ENCODE peak calls at places on chromosome 11, in ten cellular contexts. One of them, this sample, is unnamed.

GRCh38 chr11:32396331-32396730 is 39.0 kb downstream of the WT1 start:
- DNase-seq in left ventricle myocardium superior: no peak
- DNase-seq in C1 segment of cervical spinal cord: no peak
- DNase-seq in BJ: no peak
- DNase-seq in NCI-H1436: no peak
- DNase-seq in brain microvascular endothelial cell: no peak
- DNase-seq in lower lobe of right lung: no peak
- DNase-seq in B cell: no peak
- DNase-seq in AG04450: no peak
- DNase-seq in PC-3: no peak
- DNase-seq in this sample: no peak

GRCh38 chr11:65251476-65251875 is 10.3 kb upstream of the POLA2 start:
- DNase-seq in left ventricle myocardium superior: no peak
- DNase-seq in C1 segment of cervical spinal cord: no peak
- DNase-seq in BJ: no peak
- DNase-seq in NCI-H1436: no peak
- DNase-seq in brain microvascular endothelial cell: no peak
- DNase-seq in lower lobe of right lung: no peak
- DNase-seq in B cell: no peak
- DNase-seq in AG04450: no peak
- DNase-seq in PC-3: peak
- DNase-seq in this sample: no peak

GRCh38 chr11:123977731-123978347 is at the start of gene OR10S1:
- DNase-seq in left ventricle myocardium superior: no peak
- DNase-seq in C1 segment of cervical spinal cord: no peak
- DNase-seq in BJ: no peak
- DNase-seq in NCI-H1436: no peak
- DNase-seq in brain microvascular endothelial cell: no peak
- DNase-seq in lower lobe of right lung: no peak
- DNase-seq in B cell: no peak
- DNase-seq in AG04450: no peak
- DNase-seq in PC-3: no peak
- DNase-seq in this sample: no peak

GRCh38 chr11:67670316-67671210 is 3.9 kb downstream of the ALDH3B2 start:
- DNase-seq in left ventricle myocardium superior: no peak
- DNase-seq in C1 segment of cervical spinal cord: no peak
- DNase-seq in BJ: no peak
- DNase-seq in NCI-H1436: no peak
- DNase-seq in brain microvascular endothelial cell: no peak
- DNase-seq in lower lobe of right lung: no peak
- DNase-seq in B cell: no peak
- DNase-seq in AG04450: no peak
- DNase-seq in PC-3: no peak
- DNase-seq in this sample: no peak

GRCh38 chr11:130720232-130720787 is 196.0 kb downstream of the SNX19 start:
- DNase-seq in left ventricle myocardium superior: no peak
- DNase-seq in C1 segment of cervical spinal cord: no peak
- DNase-seq in BJ: no peak
- DNase-seq in NCI-H1436: no peak
- DNase-seq in brain microvascular endothelial cell: no peak
- DNase-seq in lower lobe of right lung: no peak
- DNase-seq in B cell: peak
- DNase-seq in AG04450: no peak
- DNase-seq in PC-3: no peak
- DNase-seq in this sample: no peak

GRCh38 chr11:37050311-37050710 is 452.3 kb upstream of the RAG2 start:
- DNase-seq in left ventricle myocardium superior: no peak
- DNase-seq in C1 segment of cervical spinal cord: no peak
- DNase-seq in BJ: no peak
- DNase-seq in NCI-H1436: no peak
- DNase-seq in brain microvascular endothelial cell: no peak
- DNase-seq in lower lobe of right lung: no peak
- DNase-seq in B cell: no peak
- DNase-seq in AG04450: no peak
- DNase-seq in PC-3: no peak
- DNase-seq in this sample: no peak

GRCh38 chr11:118051136-118051610 is 25.7 kb upstream of the TMPRSS4 start:
- DNase-seq in left ventricle myocardium superior: peak
- DNase-seq in C1 segment of cervical spinal cord: no peak
- DNase-seq in BJ: no peak
- DNase-seq in NCI-H1436: no peak
- DNase-seq in brain microvascular endothelial cell: no peak
- DNase-seq in lower lobe of right lung: no peak
- DNase-seq in B cell: no peak
- DNase-seq in AG04450: no peak
- DNase-seq in PC-3: no peak
- DNase-seq in this sample: no peak

GRCh38 chr11:36024716-36025115 is 80.9 kb downstream of the LDLRAD3 start:
- DNase-seq in left ventricle myocardium superior: no peak
- DNase-seq in C1 segment of cervical spinal cord: no peak
- DNase-seq in BJ: no peak
- DNase-seq in NCI-H1436: no peak
- DNase-seq in brain microvascular endothelial cell: no peak
- DNase-seq in lower lobe of right lung: no peak
- DNase-seq in B cell: no peak
- DNase-seq in AG04450: no peak
- DNase-seq in PC-3: no peak
- DNase-seq in this sample: no peak

GRCh38 chr11:24705474-24705873 is 208.6 kb downstream of the LUZP2 start:
- DNase-seq in left ventricle myocardium superior: no peak
- DNase-seq in C1 segment of cervical spinal cord: no peak
- DNase-seq in BJ: no peak
- DNase-seq in NCI-H1436: no peak
- DNase-seq in brain microvascular endothelial cell: no peak
- DNase-seq in lower lobe of right lung: no peak
- DNase-seq in B cell: no peak
- DNase-seq in AG04450: no peak
- DNase-seq in PC-3: no peak
- DNase-seq in this sample: no peak

GRCh38 chr11:92775277-92775676 is 194.2 kb upstream of the MTNR1B start:
- DNase-seq in left ventricle myocardium superior: no peak
- DNase-seq in C1 segment of cervical spinal cord: no peak
- DNase-seq in BJ: no peak
- DNase-seq in NCI-H1436: no peak
- DNase-seq in brain microvascular endothelial cell: no peak
- DNase-seq in lower lobe of right lung: no peak
- DNase-seq in B cell: no peak
- DNase-seq in AG04450: no peak
- DNase-seq in PC-3: no peak
- DNase-seq in this sample: no peak

GRCh38 chr11:15468471-15468870 is 353.7 kb downstream of the INSC start:
- DNase-seq in left ventricle myocardium superior: no peak
- DNase-seq in C1 segment of cervical spinal cord: no peak
- DNase-seq in BJ: no peak
- DNase-seq in NCI-H1436: no peak
- DNase-seq in brain microvascular endothelial cell: peak
- DNase-seq in lower lobe of right lung: no peak
- DNase-seq in B cell: no peak
- DNase-seq in AG04450: no peak
- DNase-seq in PC-3: no peak
- DNase-seq in this sample: no peak

GRCh38 chr11:63623513-63624140 is 9.4 kb upstream of the PLAAT3 start:
- DNase-seq in left ventricle myocardium superior: no peak
- DNase-seq in C1 segment of cervical spinal cord: no peak
- DNase-seq in BJ: no peak
- DNase-seq in NCI-H1436: no peak
- DNase-seq in brain microvascular endothelial cell: no peak
- DNase-seq in lower lobe of right lung: no peak
- DNase-seq in B cell: no peak
- DNase-seq in AG04450: no peak
- DNase-seq in PC-3: no peak
- DNase-seq in this sample: no peak

GRCh38 chr11:26244207-26244606 is 87.7 kb upstream of the ANO3 start:
- DNase-seq in left ventricle myocardium superior: no peak
- DNase-seq in C1 segment of cervical spinal cord: no peak
- DNase-seq in BJ: no peak
- DNase-seq in NCI-H1436: no peak
- DNase-seq in brain microvascular endothelial cell: no peak
- DNase-seq in lower lobe of right lung: no peak
- DNase-seq in B cell: no peak
- DNase-seq in AG04450: no peak
- DNase-seq in PC-3: no peak
- DNase-seq in this sample: no peak

GRCh38 chr11:2588809-2589537 is 110.8 kb downstream of the KCNQ1OT1 start:
- DNase-seq in left ventricle myocardium superior: no peak
- DNase-seq in C1 segment of cervical spinal cord: no peak
- DNase-seq in BJ: no peak
- DNase-seq in NCI-H1436: no peak
- DNase-seq in brain microvascular endothelial cell: no peak
- DNase-seq in lower lobe of right lung: peak
- DNase-seq in B cell: no peak
- DNase-seq in AG04450: no peak
- DNase-seq in PC-3: no peak
- DNase-seq in this sample: no peak

GRCh38 chr11:46117842-46118241 is 3.4 kb downstream of the PHF21A start:
- DNase-seq in left ventricle myocardium superior: no peak
- DNase-seq in C1 segment of cervical spinal cord: no peak
- DNase-seq in BJ: no peak
- DNase-seq in NCI-H1436: no peak
- DNase-seq in brain microvascular endothelial cell: no peak
- DNase-seq in lower lobe of right lung: no peak
- DNase-seq in B cell: no peak
- DNase-seq in AG04450: no peak
- DNase-seq in PC-3: no peak
- DNase-seq in this sample: no peak

GRCh38 chr11:69941546-69942332 is 122.5 kb upstream of the FGF3 start:
- DNase-seq in left ventricle myocardium superior: no peak
- DNase-seq in C1 segment of cervical spinal cord: no peak
- DNase-seq in BJ: no peak
- DNase-seq in NCI-H1436: no peak
- DNase-seq in brain microvascular endothelial cell: no peak
- DNase-seq in lower lobe of right lung: peak
- DNase-seq in B cell: no peak
- DNase-seq in AG04450: no peak
- DNase-seq in PC-3: no peak
- DNase-seq in this sample: no peak

GRCh38 chr11:12803086-12803826 is 129.0 kb downstream of the TEAD1 start:
- DNase-seq in left ventricle myocardium superior: no peak
- DNase-seq in C1 segment of cervical spinal cord: no peak
- DNase-seq in BJ: no peak
- DNase-seq in NCI-H1436: no peak
- DNase-seq in brain microvascular endothelial cell: no peak
- DNase-seq in lower lobe of right lung: no peak
- DNase-seq in B cell: no peak
- DNase-seq in AG04450: no peak
- DNase-seq in PC-3: peak
- DNase-seq in this sample: no peak

GRCh38 chr11:11148598-11148997 is 204.5 kb downstream of the CSNK2A3 start:
- DNase-seq in left ventricle myocardium superior: no peak
- DNase-seq in C1 segment of cervical spinal cord: no peak
- DNase-seq in BJ: no peak
- DNase-seq in NCI-H1436: no peak
- DNase-seq in brain microvascular endothelial cell: no peak
- DNase-seq in lower lobe of right lung: no peak
- DNase-seq in B cell: no peak
- DNase-seq in AG04450: no peak
- DNase-seq in PC-3: no peak
- DNase-seq in this sample: no peak